ENCODE peak calls at places on chromosomes 4 and X, in nine cellular contexts. E is K562, B is choroid plexus epithelial cell, W is nephron progenitor cell, V is endodermal cell, M is Calu3, L is right atrium auricular region, P is fibroblast of mammary gland, Y is coronary artery. R is an unnamed sample.

GRCh38 chr4:48570646-48571220 is 80.7 kb downstream of the ZAR1 start:
- DNase-seq in E (no peak), B (peak), W (no peak), V (no peak), M (no peak), L (no peak), P (peak), Y (no peak), R (no peak)

GRCh38 chr4:60201052-60201673 is 999.0 kb upstream of the ADGRL3 start:
- DNase-seq in E (peak), B (peak), W (peak), V (peak), M (peak), L (no peak), P (peak), Y (no peak), R (peak)

GRCh38 chr4:128358231-128358902 is 70.8 kb upstream of the PGRMC2 start:
- DNase-seq in E (no peak), B (peak), W (no peak), V (no peak), M (no peak), L (no peak), P (peak), Y (no peak), R (no peak)

GRCh38 chr4:145937990-145938611 is 522 bp downstream of the ZNF827 start:
- DNase-seq in E (no peak), B (peak), W (peak), V (peak), M (no peak), L (no peak), P (peak), Y (no peak), R (peak)

GRCh38 chr4:76984788-76985211 is 35.2 kb downstream of the SEPTIN11 start:
- DNase-seq in E (no peak), B (peak), W (peak), V (no peak), M (no peak), L (peak), P (peak), Y (peak), R (no peak)

GRCh38 chr4:54440394-54441223 is 211.5 kb downstream of the PDGFRA start:
- DNase-seq in E (peak), B (peak), W (no peak), V (peak), M (peak), L (no peak), P (peak), Y (no peak), R (peak)

GRCh38 chrX:57119416-57119815 is 1.9 kb downstream of the SPIN2B start:
- DNase-seq in E (no peak), B (no peak), W (no peak), V (no peak), M (no peak), L (no peak), P (no peak), Y (no peak), R (no peak)

GRCh38 chr4:126715067-126715466 is 917.7 kb upstream of the INTU start:
- DNase-seq in E (no peak), B (no peak), W (no peak), V (no peak), M (no peak), L (no peak), P (no peak), Y (no peak), R (no peak)

GRCh38 chr4:89640620-89641366 is 196.2 kb downstream of the SNCA start:
- DNase-seq in E (peak), B (peak), W (peak), V (peak), M (peak), L (no peak), P (peak), Y (no peak), R (peak)

GRCh38 chrX:51459125-51459524 is 37.3 kb downstream of the NUDT11 start:
- DNase-seq in E (no peak), B (peak), W (no peak), V (no peak), M (peak), L (no peak), P (peak), Y (no peak), R (peak)

GRCh38 chr4:108743021-108743420 is 19.8 kb downstream of the ETNPPL start:
- DNase-seq in E (no peak), B (no peak), W (no peak), V (peak), M (no peak), L (no peak), P (no peak), Y (no peak), R (no peak)

GRCh38 chrX:133321441-133321840 is 93.8 kb downstream of the GPC4 start:
- DNase-seq in E (no peak), B (no peak), W (no peak), V (no peak), M (no peak), L (no peak), P (no peak), Y (no peak), R (no peak)

GRCh38 chr4:140568507-140569306 is at the start of gene UCP1:
- DNase-seq in E (no peak), B (peak), W (peak), V (peak), M (peak), L (no peak), P (no peak), Y (no peak), R (peak)

GRCh38 chr4:25523405-25523804 is 132.2 kb upstream of the SLC34A2 start:
- DNase-seq in E (no peak), B (peak), W (no peak), V (no peak), M (peak), L (no peak), P (peak), Y (no peak), R (no peak)

GRCh38 chrX:1486749-1487361 is 34.1 kb upstream of the ASMTL start:
- DNase-seq in E (no peak), B (no peak), W (no peak), V (peak), M (no peak), L (peak), P (no peak), Y (peak), R (no peak)

GRCh38 chr4:1674682-1675081 is 9.4 kb downstream of the FAM53A start:
- DNase-seq in E (no peak), B (peak), W (no peak), V (no peak), M (no peak), L (no peak), P (no peak), Y (no peak), R (no peak)

GRCh38 chr4:5988086-5988845 is 30.0 kb downstream of the C4orf50 start:
- DNase-seq in E (no peak), B (no peak), W (no peak), V (peak), M (no peak), L (no peak), P (no peak), Y (peak), R (no peak)

GRCh38 chrX:30865020-30865419 is 24.0 kb downstream of the TAB3 start:
- DNase-seq in E (peak), B (peak), W (peak), V (peak), M (peak), L (no peak), P (no peak), Y (no peak), R (no peak)
- TF ChIP-seq CTCF in E (peak), B (peak), W (no peak), V (peak), M (no peak), L (no peak), P (peak), Y (no peak), R (peak)

GRCh38 chr4:134072137-134072536 is 129.5 kb downstream of the PABPC4L start:
- DNase-seq in E (no peak), B (no peak), W (no peak), V (no peak), M (no peak), L (no peak), P (no peak), Y (no peak), R (no peak)
- TF ChIP-seq CTCF in E (no peak), B (no peak), W (no peak), V (no peak), M (no peak), L (no peak), P (no peak), Y (no peak), R (no peak)

DNA sequence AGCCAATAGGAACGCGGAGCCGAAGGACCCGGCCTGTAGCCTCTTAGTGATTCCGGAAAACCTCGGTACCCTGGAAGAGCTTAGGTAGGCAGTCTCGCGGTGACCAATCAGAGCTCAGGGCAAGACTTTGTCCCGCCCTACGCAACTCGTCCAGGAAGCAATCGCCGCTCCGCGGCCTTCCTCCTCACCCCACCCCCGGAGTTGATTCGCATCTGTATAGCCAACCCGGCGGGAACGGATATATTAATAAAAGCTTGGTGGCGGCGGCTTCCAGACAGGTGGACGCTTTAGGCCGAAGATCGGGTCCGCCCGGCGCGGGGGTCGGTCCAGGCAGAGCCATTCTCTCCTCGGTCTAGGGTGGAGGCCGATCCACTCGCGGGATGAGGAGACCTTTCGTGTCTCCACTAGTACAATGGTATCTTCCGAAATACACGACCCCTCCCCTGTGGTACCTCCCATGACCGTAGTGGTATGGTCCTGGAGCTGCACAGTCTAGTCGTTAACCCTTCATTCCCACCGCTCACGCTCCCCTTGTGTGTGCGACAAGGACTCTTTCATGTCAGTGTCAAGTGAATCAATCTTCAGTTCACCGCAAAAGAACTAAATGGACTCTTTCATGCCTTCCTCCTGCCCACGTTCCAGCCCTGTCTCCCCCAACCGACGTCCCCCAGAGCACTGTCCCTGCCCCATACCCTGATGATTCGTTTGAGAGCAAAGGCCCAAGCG is 24.2 kb upstream of the GLOD5 start:
- DNase-seq in E (peak), B (peak), W (peak), V (peak), M (peak), L (peak), P (peak), Y (peak), R (peak)
- TF ChIP-seq CTCF in E (no peak), B (no peak), W (no peak), V (no peak), M (no peak), L (no peak), P (no peak), Y (no peak), R (no peak)

GRCh38 chr4:28966982-28967381 is 1753.2 kb upstream of the PCDH7 start:
- DNase-seq in E (no peak), B (peak), W (no peak), V (no peak), M (no peak), L (no peak), P (peak), Y (no peak), R (no peak)
- TF ChIP-seq CTCF in E (no peak), B (no peak), W (no peak), V (no peak), M (no peak), L (no peak), P (no peak), Y (no peak), R (no peak)

GRCh38 chr4:87220094-87220831 is at the start of gene KLHL8:
- DNase-seq in E (peak), B (peak), W (peak), V (peak), M (peak), L (peak), P (peak), Y (peak), R (peak)
- TF ChIP-seq CTCF in E (peak), B (peak), W (no peak), V (no peak), M (no peak), L (no peak), P (peak), Y (no peak), R (no peak)

GRCh38 chr4:10893417-10893816 is 208.8 kb upstream of the CLNK start:
- DNase-seq in E (no peak), B (peak), W (peak), V (no peak), M (peak), L (no peak), P (no peak), Y (no peak), R (no peak)
- TF ChIP-seq CTCF in E (no peak), B (peak), W (peak), V (peak), M (no peak), L (no peak), P (peak), Y (no peak), R (no peak)

DNA sequence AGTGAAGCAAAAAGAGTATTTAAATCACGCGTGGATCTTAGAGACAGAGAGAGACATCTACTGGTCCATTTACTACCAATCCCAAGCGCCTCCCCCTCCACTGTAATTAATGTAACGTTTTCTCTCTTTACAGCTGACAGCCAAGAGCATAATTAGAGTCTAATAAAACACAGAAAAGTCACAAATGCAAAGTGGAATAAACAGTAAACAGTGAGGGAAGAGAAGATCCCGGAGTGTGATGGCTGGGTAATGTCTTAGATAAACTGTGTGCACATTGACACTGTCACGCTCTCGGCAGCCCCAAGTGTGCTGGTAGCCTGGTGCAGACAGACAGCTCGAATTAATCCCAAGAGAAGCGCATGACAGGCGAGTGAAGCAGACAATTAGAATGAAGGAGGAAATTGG is 100.3 kb downstream of the CXXC4 start:
- DNase-seq in E (no peak), B (no peak), W (peak), V (no peak), M (no peak), L (no peak), P (no peak), Y (no peak), R (no peak)
- TF ChIP-seq CTCF in E (no peak), B (no peak), W (no peak), V (no peak), M (no peak), L (no peak), P (no peak), Y (no peak), R (no peak)

GRCh38 chrX:69032601-69033000 is 132.7 kb downstream of the PJA1 start:
- DNase-seq in E (no peak), B (no peak), W (no peak), V (peak), M (peak), L (peak), P (no peak), Y (peak), R (no peak)
- TF ChIP-seq CTCF in E (no peak), B (no peak), W (no peak), V (no peak), M (no peak), L (no peak), P (no peak), Y (no peak), R (no peak)

DNA sequence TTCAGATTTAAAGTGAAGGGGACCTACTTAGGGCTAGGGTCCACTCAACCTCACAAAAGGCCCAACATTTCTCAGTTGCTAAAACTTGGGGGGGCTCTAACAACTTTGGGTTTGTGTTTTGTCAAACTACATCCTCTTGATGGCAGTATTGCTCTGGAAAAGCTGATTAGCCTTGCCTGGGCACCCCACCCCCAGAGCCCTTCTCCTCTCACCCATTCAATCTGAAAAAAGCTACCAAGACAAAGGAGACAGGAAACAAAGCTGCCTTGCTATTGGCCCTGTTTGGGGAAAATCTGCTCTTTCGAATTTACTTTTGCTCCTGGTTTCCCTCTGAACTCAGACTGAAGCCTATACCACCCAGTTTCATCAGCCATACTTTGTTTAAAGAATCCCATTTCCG is 195.2 kb upstream of the STK26 start:
- DNase-seq in E (peak), B (peak), W (peak), V (peak), M (peak), L (no peak), P (no peak), Y (no peak), R (peak)
- TF ChIP-seq CTCF in E (peak), B (peak), W (peak), V (peak), M (no peak), L (no peak), P (peak), Y (no peak), R (no peak)